ENCODE peak calls at places on chromosomes 11 and 22, in five cellular contexts. One of them, this sample, is unnamed.

GRCh38 chr11:100297516-100297915 is 389.6 kb upstream of the ARHGAP42 start:
- DNase-seq in A549: no peak
- DNase-seq in WTC11: no peak
- DNase-seq in HepG2: no peak
- DNase-seq in GM12878: no peak
- DNase-seq in this sample: no peak

GRCh38 chr11:61718613-61719302 is 33.7 kb upstream of the MYRF start:
- DNase-seq in GM12878: no peak
- DNase-seq in WTC11: peak
- DNase-seq in A549: no peak
- DNase-seq in HepG2: no peak
- DNase-seq in this sample: peak

GRCh38 chr22:38139901-38140300 is 29.4 kb upstream of the BAIAP2L2 start:
- DNase-seq in A549: no peak
- DNase-seq in HepG2: no peak
- DNase-seq in WTC11: no peak
- DNase-seq in GM12878: no peak
- DNase-seq in this sample: no peak

GRCh38 chr11:61744609-61745156 is 7.8 kb upstream of the MYRF start:
- DNase-seq in WTC11: no peak
- DNase-seq in GM12878: no peak
- DNase-seq in A549: no peak
- DNase-seq in HepG2: no peak
- DNase-seq in this sample: no peak

GRCh38 chr22:24086310-24086709 is 75.2 kb downstream of the CABIN1 start:
- DNase-seq in WTC11: no peak
- DNase-seq in HepG2: no peak
- DNase-seq in GM12878: no peak
- DNase-seq in A549: no peak
- DNase-seq in this sample: no peak

GRCh38 chr11:70498976-70499801 is 100.9 kb downstream of the CTTN start:
- DNase-seq in HepG2: no peak
- DNase-seq in GM12878: no peak
- DNase-seq in A549: no peak
- DNase-seq in WTC11: no peak
- DNase-seq in this sample: no peak

GRCh38 chr11:88656960-88657738 is 319.6 kb upstream of the CTSC start:
- DNase-seq in A549: no peak
- DNase-seq in HepG2: no peak
- DNase-seq in WTC11: no peak
- DNase-seq in GM12878: no peak
- DNase-seq in this sample: no peak

GRCh38 chr22:17266261-17266971 is 47.2 kb upstream of the ADA2 start:
- DNase-seq in WTC11: peak
- DNase-seq in A549: no peak
- DNase-seq in HepG2: no peak
- DNase-seq in GM12878: no peak
- DNase-seq in this sample: no peak

GRCh38 chr11:83088965-83089364 is 17.3 kb upstream of the RAB30 start:
- DNase-seq in WTC11: no peak
- DNase-seq in GM12878: no peak
- DNase-seq in HepG2: peak
- DNase-seq in A549: peak
- DNase-seq in this sample: peak

GRCh38 chr11:76822406-76822805 is 38.3 kb upstream of the ACER3 start:
- DNase-seq in WTC11: no peak
- DNase-seq in A549: no peak
- DNase-seq in HepG2: no peak
- DNase-seq in GM12878: no peak
- DNase-seq in this sample: no peak

GRCh38 chr11:112539165-112539564 is 278.5 kb upstream of the PLET1 start:
- DNase-seq in GM12878: no peak
- DNase-seq in HepG2: no peak
- DNase-seq in WTC11: no peak
- DNase-seq in A549: no peak
- DNase-seq in this sample: no peak

GRCh38 chr11:65435330-65435931 is 12.8 kb downstream of the NEAT1 start:
- DNase-seq in A549: peak
- DNase-seq in HepG2: no peak
- DNase-seq in GM12878: no peak
- DNase-seq in WTC11: no peak
- DNase-seq in this sample: no peak

GRCh38 chr22:46303347-46303965 is 6.8 kb downstream of the GTSE1 start:
- DNase-seq in A549: no peak
- DNase-seq in HepG2: no peak
- DNase-seq in GM12878: no peak
- DNase-seq in WTC11: no peak
- DNase-seq in this sample: no peak

GRCh38 chr22:44042822-44043221 is 18.7 kb downstream of the PARVB start:
- DNase-seq in A549: no peak
- DNase-seq in WTC11: no peak
- DNase-seq in GM12878: no peak
- DNase-seq in HepG2: no peak
- DNase-seq in this sample: no peak

GRCh38 chr11:8070417-8071101 is 10.5 kb upstream of the TUB start:
- DNase-seq in A549: peak
- DNase-seq in GM12878: no peak
- DNase-seq in WTC11: no peak
- DNase-seq in HepG2: peak
- DNase-seq in this sample: peak

GRCh38 chr11:124791626-124792341 is 8.4 kb downstream of the MSANTD2 start:
- DNase-seq in WTC11: no peak
- DNase-seq in GM12878: no peak
- DNase-seq in HepG2: no peak
- DNase-seq in A549: no peak
- DNase-seq in this sample: no peak

GRCh38 chr11:19196458-19196857 is 5.3 kb downstream of the CSRP3 start:
- DNase-seq in WTC11: no peak
- DNase-seq in GM12878: no peak
- DNase-seq in A549: peak
- DNase-seq in HepG2: no peak
- DNase-seq in this sample: no peak

GRCh38 chr11:104968856-104969776 is 742 bp upstream of the CASP4 start:
- DNase-seq in WTC11: peak
- DNase-seq in GM12878: no peak
- DNase-seq in A549: no peak
- DNase-seq in HepG2: peak
- DNase-seq in this sample: no peak
- TF ChIP-seq ESRRA in WTC11: no peak
- TF ChIP-seq ESRRA in GM12878: no peak
- TF ChIP-seq ESRRA in A549: no peak
- TF ChIP-seq ESRRA in HepG2: no peak
- TF ChIP-seq ESRRA in this sample: no peak

GRCh38 chr22:40224702-40225101 is 47.0 kb downstream of the TNRC6B start:
- DNase-seq in WTC11: no peak
- DNase-seq in GM12878: no peak
- DNase-seq in A549: no peak
- DNase-seq in HepG2: no peak
- DNase-seq in this sample: no peak
- TF ChIP-seq ESRRA in WTC11: no peak
- TF ChIP-seq ESRRA in GM12878: no peak
- TF ChIP-seq ESRRA in A549: no peak
- TF ChIP-seq ESRRA in HepG2: no peak
- TF ChIP-seq ESRRA in this sample: no peak

DNA sequence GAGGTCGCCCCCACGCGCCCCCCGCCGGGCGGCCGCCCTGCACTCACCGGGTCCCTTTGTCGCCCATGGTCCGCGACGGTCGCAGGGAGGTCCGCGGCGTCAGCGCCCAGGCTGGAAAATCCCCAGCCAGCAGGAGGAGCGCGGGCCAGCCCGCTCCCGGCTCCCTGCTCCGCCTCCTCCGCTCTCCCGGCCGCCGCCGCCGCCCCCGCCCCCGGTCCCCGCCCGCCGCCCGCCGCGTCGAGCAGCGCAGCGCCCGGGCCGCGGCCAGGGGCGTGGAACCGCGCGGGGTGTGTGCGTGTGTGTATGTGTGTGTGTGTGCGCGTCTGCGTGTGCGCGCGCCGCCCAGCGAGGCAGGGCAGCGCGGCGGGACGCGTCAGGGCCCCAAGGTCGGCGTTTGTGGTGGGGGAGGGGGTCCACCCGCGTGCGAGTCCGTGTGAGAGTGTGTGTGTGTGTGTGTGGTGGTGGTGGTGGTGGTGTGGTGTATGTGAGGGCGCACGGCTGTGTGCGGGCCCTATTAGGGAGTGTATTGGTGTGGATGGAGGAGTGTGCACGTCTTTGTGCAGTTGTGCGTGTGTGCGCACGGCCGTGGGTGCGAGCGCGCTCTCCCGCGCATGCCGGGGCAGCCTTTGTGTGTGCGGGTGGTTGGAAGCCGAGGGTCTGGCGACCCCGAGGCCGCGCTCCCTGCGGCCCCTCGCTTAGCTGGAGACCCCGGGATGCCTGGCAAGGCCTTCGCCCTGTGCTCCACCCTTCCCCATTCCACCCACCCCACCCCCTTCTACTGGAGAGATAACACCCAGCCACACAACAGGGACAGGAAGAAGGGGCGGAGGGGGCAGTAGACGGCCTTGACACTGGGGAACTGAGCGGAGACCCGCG is at the start of gene ARRB1:
- DNase-seq in GM12878: no peak
- DNase-seq in HepG2: peak
- DNase-seq in WTC11: peak
- DNase-seq in A549: peak
- DNase-seq in this sample: peak
- TF ChIP-seq ESRRA in GM12878: no peak
- TF ChIP-seq ESRRA in HepG2: no peak
- TF ChIP-seq ESRRA in WTC11: no peak
- TF ChIP-seq ESRRA in A549: no peak
- TF ChIP-seq ESRRA in this sample: peak

GRCh38 chr11:1936781-1937615 is 10.1 kb upstream of the MRPL23 start:
- DNase-seq in GM12878: no peak
- DNase-seq in A549: no peak
- DNase-seq in HepG2: no peak
- DNase-seq in WTC11: peak
- DNase-seq in this sample: no peak
- TF ChIP-seq ESRRA in GM12878: no peak
- TF ChIP-seq ESRRA in A549: no peak
- TF ChIP-seq ESRRA in HepG2: no peak
- TF ChIP-seq ESRRA in WTC11: no peak
- TF ChIP-seq ESRRA in this sample: no peak

GRCh38 chr11:93515438-93515837 is 27.8 kb downstream of the SMCO4 start:
- DNase-seq in WTC11: no peak
- DNase-seq in GM12878: no peak
- DNase-seq in HepG2: no peak
- DNase-seq in A549: no peak
- DNase-seq in this sample: no peak

GRCh38 chr11:93512073-93512475 is 31.1 kb downstream of the SMCO4 start:
- DNase-seq in HepG2: no peak
- DNase-seq in WTC11: no peak
- DNase-seq in A549: no peak
- DNase-seq in GM12878: peak
- DNase-seq in this sample: no peak

GRCh38 chr11:93512965-93513667 is 30.1 kb downstream of the SMCO4 start:
- DNase-seq in WTC11: no peak
- DNase-seq in A549: no peak
- DNase-seq in GM12878: no peak
- DNase-seq in HepG2: no peak
- DNase-seq in this sample: no peak

GRCh38 chr11:93514712-93515111 is 28.5 kb downstream of the SMCO4 start:
- DNase-seq in HepG2: no peak
- DNase-seq in GM12878: no peak
- DNase-seq in WTC11: no peak
- DNase-seq in A549: no peak
- DNase-seq in this sample: no peak

DNA sequence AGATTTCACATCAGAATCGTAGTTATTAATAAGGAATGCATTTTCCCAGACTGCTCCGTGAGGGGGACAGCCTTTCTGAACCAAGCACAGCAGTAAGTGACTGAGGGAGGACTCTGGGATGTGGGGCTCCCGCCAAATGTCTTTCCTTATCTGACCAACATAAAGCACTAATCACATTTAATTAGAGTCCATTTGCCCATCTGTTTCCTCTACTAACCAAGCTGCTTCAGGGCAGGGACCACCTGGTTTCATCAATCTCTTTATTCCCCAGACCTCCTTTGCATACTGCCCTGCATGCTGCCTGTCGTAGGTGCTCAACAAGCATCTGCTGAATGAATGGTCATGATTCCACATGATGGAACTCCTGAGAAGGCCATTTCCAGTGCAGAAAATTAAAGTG is 29.4 kb downstream of the SMCO4 start:
- DNase-seq in GM12878: no peak
- DNase-seq in HepG2: no peak
- DNase-seq in WTC11: no peak
- DNase-seq in A549: no peak
- DNase-seq in this sample: no peak
- TF ChIP-seq ESRRA in GM12878: no peak
- TF ChIP-seq ESRRA in HepG2: no peak
- TF ChIP-seq ESRRA in WTC11: no peak
- TF ChIP-seq ESRRA in A549: no peak
- TF ChIP-seq ESRRA in this sample: no peak

GRCh38 chr11:34433899-34434298 is 4.8 kb upstream of the CAT start:
- DNase-seq in WTC11: no peak
- DNase-seq in HepG2: peak
- DNase-seq in A549: no peak
- DNase-seq in GM12878: no peak
- DNase-seq in this sample: no peak
- TF ChIP-seq ESRRA in WTC11: no peak
- TF ChIP-seq ESRRA in HepG2: no peak
- TF ChIP-seq ESRRA in A549: no peak
- TF ChIP-seq ESRRA in GM12878: no peak
- TF ChIP-seq ESRRA in this sample: no peak

GRCh38 chr11:107092667-107093066 is 74.4 kb upstream of the GUCY1A2 start:
- DNase-seq in HepG2: no peak
- DNase-seq in GM12878: no peak
- DNase-seq in WTC11: no peak
- DNase-seq in A549: no peak
- DNase-seq in this sample: no peak
- TF ChIP-seq ESRRA in HepG2: no peak
- TF ChIP-seq ESRRA in GM12878: no peak
- TF ChIP-seq ESRRA in WTC11: no peak
- TF ChIP-seq ESRRA in A549: no peak
- TF ChIP-seq ESRRA in this sample: no peak

GRCh38 chr22:20109411-20110358 is 6.2 kb upstream of the RANBP1 start:
- DNase-seq in GM12878: no peak
- DNase-seq in HepG2: no peak
- DNase-seq in A549: no peak
- DNase-seq in WTC11: no peak
- DNase-seq in this sample: no peak
- TF ChIP-seq ESRRA in GM12878: no peak
- TF ChIP-seq ESRRA in HepG2: no peak
- TF ChIP-seq ESRRA in A549: no peak
- TF ChIP-seq ESRRA in WTC11: no peak
- TF ChIP-seq ESRRA in this sample: no peak

DNA sequence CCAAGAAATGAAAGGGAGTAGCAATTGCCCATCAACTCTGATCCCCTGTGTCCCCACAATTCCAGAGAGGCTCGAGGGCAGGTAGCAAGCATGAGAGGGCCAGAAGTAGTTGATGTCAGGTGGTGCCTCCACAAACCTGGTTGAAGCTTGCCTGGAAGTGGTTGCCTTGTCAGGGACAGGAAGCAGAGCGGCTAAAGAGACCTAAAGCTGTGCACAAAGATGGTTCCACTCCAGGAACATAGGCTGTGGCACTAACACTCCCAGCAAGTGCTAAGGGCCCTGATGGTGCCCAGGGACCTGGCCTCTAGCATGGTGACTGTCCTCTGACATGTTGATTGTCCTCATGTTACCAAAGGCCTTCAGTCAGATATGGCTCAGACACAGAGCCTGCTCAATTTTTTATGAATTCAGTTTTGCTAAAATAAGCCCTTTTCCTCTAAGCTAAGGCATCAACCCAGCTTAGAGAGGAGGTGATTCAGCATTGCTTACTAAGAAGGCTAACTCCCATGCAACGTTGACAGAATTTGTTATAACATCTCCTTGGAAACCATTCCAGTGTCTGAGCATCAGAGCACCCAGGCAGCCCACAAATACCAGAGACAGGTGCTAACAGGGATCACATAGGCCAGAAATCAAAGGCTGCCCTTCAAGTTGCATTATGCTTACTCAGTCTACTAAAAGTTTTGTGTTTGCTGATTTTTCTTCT is 196.3 kb upstream of the ARHGAP20 start:
- DNase-seq in WTC11: no peak
- DNase-seq in GM12878: no peak
- DNase-seq in HepG2: no peak
- DNase-seq in A549: peak
- DNase-seq in this sample: no peak
- TF ChIP-seq ESRRA in WTC11: no peak
- TF ChIP-seq ESRRA in GM12878: no peak
- TF ChIP-seq ESRRA in HepG2: no peak
- TF ChIP-seq ESRRA in A549: no peak
- TF ChIP-seq ESRRA in this sample: no peak